ENCODE peak calls at places on chromosomes 4 and X, in four cellular contexts. One of them, this sample, is unnamed.

GRCh38 chr4:78336093-78336943 is 215.3 kb upstream of the ANXA3 start:
- DNase-seq in Caco-2: peak; percentile 27
- DNase-seq in ACHN: no peak
- DNase-seq in GM13976: no peak
- DNase-seq in this sample: peak; percentile 21

GRCh38 chr4:74056114-74056857 is 17.8 kb upstream of the CXCL3 start:
- DNase-seq in Caco-2: no peak
- DNase-seq in ACHN: peak; percentile 22
- DNase-seq in GM13976: no peak
- DNase-seq in this sample: no peak

GRCh38 chr4:2368779-2369437 is 49.5 kb downstream of the ZFYVE28 start:
- DNase-seq in Caco-2: no peak
- DNase-seq in ACHN: no peak
- DNase-seq in GM13976: no peak
- DNase-seq in this sample: no peak

GRCh38 chr4:95317124-95317820 is 231.5 kb downstream of the UNC5C start:
- DNase-seq in Caco-2: no peak
- DNase-seq in ACHN: no peak
- DNase-seq in GM13976: no peak
- DNase-seq in this sample: no peak

GRCh38 chr4:159021597-159022385 is 81.1 kb upstream of the RAPGEF2 start:
- DNase-seq in Caco-2: no peak
- DNase-seq in ACHN: no peak
- DNase-seq in GM13976: no peak
- DNase-seq in this sample: no peak

GRCh38 chrX:130039847-130040246 is 57.4 kb downstream of the BCORL1 start:
- DNase-seq in Caco-2: no peak
- DNase-seq in ACHN: no peak
- DNase-seq in GM13976: no peak
- DNase-seq in this sample: no peak

GRCh38 chrX:152155766-152156310 is 17.5 kb upstream of the MAGEA10 start:
- DNase-seq in Caco-2: no peak
- DNase-seq in ACHN: no peak
- DNase-seq in GM13976: no peak
- DNase-seq in this sample: no peak

GRCh38 chr4:78379040-78379439 is 172.5 kb upstream of the ANXA3 start:
- DNase-seq in Caco-2: no peak
- DNase-seq in ACHN: peak; percentile 4
- DNase-seq in GM13976: no peak
- DNase-seq in this sample: no peak

GRCh38 chr4:91497892-91498291 is 805.9 kb upstream of the GRID2 start:
- DNase-seq in Caco-2: no peak
- DNase-seq in ACHN: no peak
- DNase-seq in GM13976: no peak
- DNase-seq in this sample: no peak

GRCh38 chr4:86831262-86832090 is 17.7 kb downstream of the SLC10A6 start:
- DNase-seq in Caco-2: no peak
- DNase-seq in ACHN: no peak
- DNase-seq in GM13976: no peak
- DNase-seq in this sample: peak; percentile 80

GRCh38 chr4:5927747-5928146 is 34.9 kb upstream of the CRMP1 start:
- DNase-seq in Caco-2: no peak
- DNase-seq in ACHN: no peak
- DNase-seq in GM13976: no peak
- DNase-seq in this sample: no peak

GRCh38 chr4:100688368-100688767 is 170.5 kb upstream of the EMCN start:
- DNase-seq in Caco-2: no peak
- DNase-seq in ACHN: no peak
- DNase-seq in GM13976: no peak
- DNase-seq in this sample: no peak